ENCODE peak calls at places on chromosome 6, in four cellular contexts. M is adrenal gland, G is GM23248, P is heart right ventricle. H is an unnamed sample. For H3K27me3, the result is how much of the 10 kb centered on the place peaks cover.

GRCh38 chr6:125117818-125118217 is 35.8 kb upstream of the TPD52L1 start:
- DNase-seq in G (peak), P (no peak), M (no peak), H (no peak)

GRCh38 chr6:13873288-13874190 is 51.2 kb upstream of the RNF182 start:
- DNase-seq in G (peak), P (peak), M (peak), H (peak)

GRCh38 chr6:162706236-162706635 is 21.3 kb downstream of the PRKN start:
- DNase-seq in P (peak), M (peak), G (peak), H (no peak)

GRCh38 chr6:137401058-137401457 is 93.1 kb downstream of the OLIG3 start:
- DNase-seq in G (no peak), M (no peak), P (no peak), H (no peak)

GRCh38 chr6:7124114-7124513 is 16.4 kb downstream of the RREB1 start:
- DNase-seq in P (no peak), M (no peak), G (no peak), H (no peak)

GRCh38 chr6:144467153-144467762 is 182.1 kb downstream of the UTRN start:
- DNase-seq in G (peak), P (no peak), M (no peak), H (no peak)

GRCh38 chr6:110317189-110317588 is 41.0 kb downstream of the METTL24 start:
- DNase-seq in P (no peak), G (no peak), M (no peak), H (no peak)

GRCh38 chr6:4403828-4404227 is 268.5 kb upstream of the ECI2 start:
- DNase-seq in M (no peak), P (no peak), G (peak), H (no peak)

GRCh38 chr6:153435787-153436186 is 304.7 kb upstream of the RGS17 start:
- DNase-seq in P (no peak), M (no peak), G (no peak), H (no peak)

GRCh38 chr6:109977791-109978173 is 329 bp upstream of the GPR6 start:
- DNase-seq in G (no peak), M (no peak), P (no peak), H (no peak)

GRCh38 chr6:136764522-136764993 is 27.7 kb downstream of the MAP3K5 start:
- DNase-seq in P (no peak), M (no peak), G (no peak), H (no peak)

GRCh38 chr6:27542485-27542884 is 69.6 kb upstream of the ZNF184 start:
- DNase-seq in M (no peak), G (no peak), P (no peak), H (no peak)
- H3K27me3 ChIP-seq in M (half or more), G (under half), P (half or more), H (under half)

GRCh38 chr6:170227996-170228550 is 62.8 kb downstream of the DLL1 start:
- DNase-seq in M (no peak), G (no peak), P (no peak), H (no peak)
- H3K27me3 ChIP-seq in M (under half), G (under half), P (under half), H (under half)

DNA sequence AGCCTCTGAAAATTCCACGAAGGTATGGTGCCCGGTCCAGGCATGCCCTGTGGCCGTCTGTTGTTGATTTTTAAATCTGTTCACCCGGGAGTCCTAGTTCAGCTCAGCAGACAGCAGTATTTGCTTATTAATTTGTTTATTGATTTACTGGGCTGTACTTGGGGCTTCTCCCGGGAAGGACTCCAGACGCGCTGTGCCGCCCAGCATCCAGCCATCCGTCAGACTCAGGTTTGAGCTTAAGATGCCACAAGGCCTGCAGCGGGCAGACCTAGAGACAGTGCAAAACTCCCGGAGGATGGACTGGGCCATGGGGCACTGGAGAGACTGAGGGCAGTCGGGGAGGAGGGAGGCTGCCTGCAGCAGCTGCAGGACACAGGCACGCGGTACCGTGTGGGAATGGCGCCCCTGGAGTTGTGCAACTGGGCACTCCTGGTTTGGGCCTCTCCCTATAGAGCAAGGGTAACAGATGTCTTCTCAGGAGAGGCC is 17.3 kb upstream of the CCDC167 start:
- DNase-seq in G (no peak), P (no peak), M (no peak), H (no peak)
- H3K27me3 ChIP-seq in G (under half), P (under half), M (under half), H (under half)

DNA sequence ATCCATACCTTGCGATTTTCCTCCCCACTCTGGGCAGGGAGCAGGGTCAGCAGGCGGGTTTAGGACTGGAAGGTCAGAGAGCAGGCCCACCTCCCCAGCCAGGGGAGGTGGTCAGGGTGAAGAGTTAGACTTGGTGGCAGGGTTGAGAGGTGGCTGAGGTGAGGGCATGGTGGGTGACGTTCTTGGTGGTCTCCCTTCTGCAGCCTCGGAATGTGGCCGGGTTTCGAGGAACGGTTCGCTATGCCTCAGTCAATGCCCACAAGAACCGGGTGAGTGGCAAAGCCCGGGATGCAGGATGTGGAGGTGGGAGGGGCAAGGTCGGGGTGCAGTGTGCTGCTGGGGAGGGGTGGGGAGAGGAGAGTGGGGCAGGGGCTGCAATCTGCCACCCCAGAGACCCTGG is 11.6 kb downstream of the TTBK1 start:
- DNase-seq in P (no peak), M (no peak), G (no peak), H (no peak)
- H3K27me3 ChIP-seq in P (under half), M (under half), G (under half), H (under half)